ENCODE peak calls at places on chromosome 4, in nine cellular contexts. One of them, this sample, is unnamed.

GRCh38 chr4:110869862-110870577 is 247.1 kb upstream of the PITX2 start:
- DNase-seq in fibroblast of lung: no peak
- DNase-seq in nephron progenitor cell: no peak
- DNase-seq in activated CD8-positive, alpha-beta T cell treated with anti-CD3 and anti-CD28 coated beads for 36 hours: no peak
- DNase-seq in neural progenitor cell: no peak
- DNase-seq in lung: no peak
- DNase-seq in Panc1: no peak
- DNase-seq in epithelial cell of esophagus: no peak
- DNase-seq in lower lobe of right lung: no peak
- DNase-seq in this sample: peak

GRCh38 chr4:159655547-159655946 is 552.7 kb downstream of the RAPGEF2 start:
- DNase-seq in epithelial cell of esophagus: peak
- DNase-seq in neural progenitor cell: no peak
- DNase-seq in Panc1: no peak
- DNase-seq in lung: no peak
- DNase-seq in lower lobe of right lung: no peak
- DNase-seq in fibroblast of lung: peak
- DNase-seq in nephron progenitor cell: no peak
- DNase-seq in activated CD8-positive, alpha-beta T cell treated with anti-CD3 and anti-CD28 coated beads for 36 hours: no peak
- DNase-seq in this sample: peak

GRCh38 chr4:8593268-8594096 is 917 bp downstream of the CPZ start:
- DNase-seq in fibroblast of lung: no peak
- DNase-seq in activated CD8-positive, alpha-beta T cell treated with anti-CD3 and anti-CD28 coated beads for 36 hours: no peak
- DNase-seq in nephron progenitor cell: peak
- DNase-seq in Panc1: no peak
- DNase-seq in neural progenitor cell: peak
- DNase-seq in lung: no peak
- DNase-seq in epithelial cell of esophagus: no peak
- DNase-seq in lower lobe of right lung: no peak
- DNase-seq in this sample: no peak

GRCh38 chr4:64360664-64361398 is 48.4 kb downstream of the TECRL start:
- DNase-seq in lower lobe of right lung: no peak
- DNase-seq in nephron progenitor cell: no peak
- DNase-seq in fibroblast of lung: no peak
- DNase-seq in Panc1: no peak
- DNase-seq in neural progenitor cell: no peak
- DNase-seq in lung: no peak
- DNase-seq in activated CD8-positive, alpha-beta T cell treated with anti-CD3 and anti-CD28 coated beads for 36 hours: no peak
- DNase-seq in epithelial cell of esophagus: no peak
- DNase-seq in this sample: no peak

GRCh38 chr4:142556048-142556447 is 290.1 kb downstream of the INPP4B start:
- DNase-seq in lower lobe of right lung: no peak
- DNase-seq in nephron progenitor cell: no peak
- DNase-seq in fibroblast of lung: no peak
- DNase-seq in lung: no peak
- DNase-seq in epithelial cell of esophagus: peak
- DNase-seq in neural progenitor cell: no peak
- DNase-seq in Panc1: no peak
- DNase-seq in activated CD8-positive, alpha-beta T cell treated with anti-CD3 and anti-CD28 coated beads for 36 hours: no peak
- DNase-seq in this sample: no peak

GRCh38 chr4:97645437-97645836 is 497.8 kb downstream of the STPG2 start:
- DNase-seq in lung: no peak
- DNase-seq in activated CD8-positive, alpha-beta T cell treated with anti-CD3 and anti-CD28 coated beads for 36 hours: no peak
- DNase-seq in Panc1: no peak
- DNase-seq in nephron progenitor cell: no peak
- DNase-seq in epithelial cell of esophagus: no peak
- DNase-seq in lower lobe of right lung: no peak
- DNase-seq in fibroblast of lung: no peak
- DNase-seq in neural progenitor cell: no peak
- DNase-seq in this sample: no peak

GRCh38 chr4:92455329-92455839 is 151.6 kb downstream of the GRID2 start:
- DNase-seq in fibroblast of lung: no peak
- DNase-seq in nephron progenitor cell: no peak
- DNase-seq in lung: no peak
- DNase-seq in neural progenitor cell: no peak
- DNase-seq in Panc1: no peak
- DNase-seq in activated CD8-positive, alpha-beta T cell treated with anti-CD3 and anti-CD28 coated beads for 36 hours: no peak
- DNase-seq in lower lobe of right lung: no peak
- DNase-seq in epithelial cell of esophagus: no peak
- DNase-seq in this sample: no peak

GRCh38 chr4:183098080-183098722 is 856 bp upstream of the WWC2 start:
- DNase-seq in nephron progenitor cell: peak
- DNase-seq in lower lobe of right lung: peak
- DNase-seq in activated CD8-positive, alpha-beta T cell treated with anti-CD3 and anti-CD28 coated beads for 36 hours: peak
- DNase-seq in lung: peak
- DNase-seq in epithelial cell of esophagus: peak
- DNase-seq in Panc1: no peak
- DNase-seq in neural progenitor cell: peak
- DNase-seq in fibroblast of lung: peak
- DNase-seq in this sample: peak

GRCh38 chr4:38365748-38366310 is 298.2 kb upstream of the KLF3 start:
- DNase-seq in activated CD8-positive, alpha-beta T cell treated with anti-CD3 and anti-CD28 coated beads for 36 hours: no peak
- DNase-seq in nephron progenitor cell: no peak
- DNase-seq in fibroblast of lung: no peak
- DNase-seq in neural progenitor cell: no peak
- DNase-seq in lung: no peak
- DNase-seq in lower lobe of right lung: no peak
- DNase-seq in Panc1: no peak
- DNase-seq in epithelial cell of esophagus: no peak
- DNase-seq in this sample: no peak

GRCh38 chr4:54988655-54989054 is 136.7 kb downstream of the KDR start:
- DNase-seq in nephron progenitor cell: no peak
- DNase-seq in lung: no peak
- DNase-seq in fibroblast of lung: no peak
- DNase-seq in epithelial cell of esophagus: no peak
- DNase-seq in neural progenitor cell: no peak
- DNase-seq in activated CD8-positive, alpha-beta T cell treated with anti-CD3 and anti-CD28 coated beads for 36 hours: no peak
- DNase-seq in Panc1: no peak
- DNase-seq in lower lobe of right lung: no peak
- DNase-seq in this sample: no peak

GRCh38 chr4:41215155-41215554 is 813 bp upstream of the APBB2 start:
- DNase-seq in epithelial cell of esophagus: no peak
- DNase-seq in lung: no peak
- DNase-seq in activated CD8-positive, alpha-beta T cell treated with anti-CD3 and anti-CD28 coated beads for 36 hours: no peak
- DNase-seq in nephron progenitor cell: no peak
- DNase-seq in neural progenitor cell: no peak
- DNase-seq in lower lobe of right lung: no peak
- DNase-seq in Panc1: no peak
- DNase-seq in fibroblast of lung: no peak
- DNase-seq in this sample: no peak

GRCh38 chr4:13527983-13528822 is 16.1 kb downstream of the NKX3-2 start:
- DNase-seq in neural progenitor cell: no peak
- DNase-seq in lower lobe of right lung: no peak
- DNase-seq in lung: no peak
- DNase-seq in nephron progenitor cell: no peak
- DNase-seq in activated CD8-positive, alpha-beta T cell treated with anti-CD3 and anti-CD28 coated beads for 36 hours: peak
- DNase-seq in Panc1: no peak
- DNase-seq in epithelial cell of esophagus: peak
- DNase-seq in fibroblast of lung: no peak
- DNase-seq in this sample: no peak

GRCh38 chr4:76703676-76704075 is 194.3 kb downstream of the SOWAHB start:
- DNase-seq in nephron progenitor cell: no peak
- DNase-seq in epithelial cell of esophagus: no peak
- DNase-seq in fibroblast of lung: peak
- DNase-seq in activated CD8-positive, alpha-beta T cell treated with anti-CD3 and anti-CD28 coated beads for 36 hours: no peak
- DNase-seq in Panc1: no peak
- DNase-seq in lung: no peak
- DNase-seq in neural progenitor cell: no peak
- DNase-seq in lower lobe of right lung: no peak
- DNase-seq in this sample: no peak

GRCh38 chr4:68145261-68145660 is 15.6 kb upstream of the TMPRSS11F start:
- DNase-seq in neural progenitor cell: no peak
- DNase-seq in lung: no peak
- DNase-seq in epithelial cell of esophagus: no peak
- DNase-seq in lower lobe of right lung: no peak
- DNase-seq in activated CD8-positive, alpha-beta T cell treated with anti-CD3 and anti-CD28 coated beads for 36 hours: no peak
- DNase-seq in nephron progenitor cell: no peak
- DNase-seq in Panc1: no peak
- DNase-seq in fibroblast of lung: no peak
- DNase-seq in this sample: no peak

GRCh38 chr4:120769227-120769626 is 153.3 kb downstream of the PRDM5 start:
- DNase-seq in lung: no peak
- DNase-seq in lower lobe of right lung: no peak
- DNase-seq in fibroblast of lung: peak
- DNase-seq in activated CD8-positive, alpha-beta T cell treated with anti-CD3 and anti-CD28 coated beads for 36 hours: no peak
- DNase-seq in neural progenitor cell: peak
- DNase-seq in epithelial cell of esophagus: peak
- DNase-seq in Panc1: no peak
- DNase-seq in nephron progenitor cell: no peak
- DNase-seq in this sample: peak

GRCh38 chr4:52910115-52910514 is 48.0 kb downstream of the RASL11B start:
- DNase-seq in Panc1: no peak
- DNase-seq in activated CD8-positive, alpha-beta T cell treated with anti-CD3 and anti-CD28 coated beads for 36 hours: no peak
- DNase-seq in epithelial cell of esophagus: no peak
- DNase-seq in neural progenitor cell: no peak
- DNase-seq in fibroblast of lung: no peak
- DNase-seq in nephron progenitor cell: no peak
- DNase-seq in lower lobe of right lung: no peak
- DNase-seq in lung: no peak
- DNase-seq in this sample: no peak

GRCh38 chr4:1763550-1764080 is 29.5 kb upstream of the FGFR3 start:
- DNase-seq in activated CD8-positive, alpha-beta T cell treated with anti-CD3 and anti-CD28 coated beads for 36 hours: no peak
- DNase-seq in neural progenitor cell: peak
- DNase-seq in lung: no peak
- DNase-seq in nephron progenitor cell: peak
- DNase-seq in epithelial cell of esophagus: no peak
- DNase-seq in lower lobe of right lung: no peak
- DNase-seq in fibroblast of lung: peak
- DNase-seq in Panc1: no peak
- DNase-seq in this sample: no peak
- TF ChIP-seq CTCF in activated CD8-positive, alpha-beta T cell treated with anti-CD3 and anti-CD28 coated beads for 36 hours: no peak
- TF ChIP-seq CTCF in neural progenitor cell: peak
- TF ChIP-seq CTCF in lung: no peak
- TF ChIP-seq CTCF in nephron progenitor cell: peak
- TF ChIP-seq CTCF in epithelial cell of esophagus: no peak
- TF ChIP-seq CTCF in lower lobe of right lung: peak
- TF ChIP-seq CTCF in fibroblast of lung: no peak
- TF ChIP-seq CTCF in Panc1: no peak
- TF ChIP-seq CTCF in this sample: no peak

DNA sequence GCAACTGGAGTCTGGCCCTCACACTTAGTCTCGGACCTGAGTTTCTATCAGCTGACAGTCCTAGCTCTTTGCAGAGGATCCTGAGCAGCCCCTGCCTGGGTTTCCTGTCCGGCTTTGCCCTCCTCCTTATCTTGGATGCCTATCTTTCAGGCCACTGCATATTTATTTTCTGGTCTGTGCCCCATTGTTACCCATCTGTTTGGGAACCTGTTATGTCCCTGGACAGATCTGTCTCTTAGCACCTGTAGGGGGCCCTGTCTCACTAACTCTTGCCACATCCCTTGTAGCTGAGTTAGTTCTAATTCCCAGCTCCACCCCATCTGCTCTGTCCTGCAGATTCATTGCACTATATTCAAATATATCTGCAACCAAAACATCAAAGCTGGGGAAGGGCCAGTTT is 514.9 kb upstream of the LCORL start:
- DNase-seq in Panc1: no peak
- DNase-seq in lung: no peak
- DNase-seq in nephron progenitor cell: no peak
- DNase-seq in epithelial cell of esophagus: no peak
- DNase-seq in activated CD8-positive, alpha-beta T cell treated with anti-CD3 and anti-CD28 coated beads for 36 hours: no peak
- DNase-seq in neural progenitor cell: peak
- DNase-seq in fibroblast of lung: no peak
- DNase-seq in lower lobe of right lung: no peak
- DNase-seq in this sample: no peak
- TF ChIP-seq CTCF in Panc1: no peak
- TF ChIP-seq CTCF in lung: no peak
- TF ChIP-seq CTCF in nephron progenitor cell: peak
- TF ChIP-seq CTCF in epithelial cell of esophagus: no peak
- TF ChIP-seq CTCF in activated CD8-positive, alpha-beta T cell treated with anti-CD3 and anti-CD28 coated beads for 36 hours: no peak
- TF ChIP-seq CTCF in neural progenitor cell: peak
- TF ChIP-seq CTCF in fibroblast of lung: no peak
- TF ChIP-seq CTCF in lower lobe of right lung: no peak
- TF ChIP-seq CTCF in this sample: no peak

DNA sequence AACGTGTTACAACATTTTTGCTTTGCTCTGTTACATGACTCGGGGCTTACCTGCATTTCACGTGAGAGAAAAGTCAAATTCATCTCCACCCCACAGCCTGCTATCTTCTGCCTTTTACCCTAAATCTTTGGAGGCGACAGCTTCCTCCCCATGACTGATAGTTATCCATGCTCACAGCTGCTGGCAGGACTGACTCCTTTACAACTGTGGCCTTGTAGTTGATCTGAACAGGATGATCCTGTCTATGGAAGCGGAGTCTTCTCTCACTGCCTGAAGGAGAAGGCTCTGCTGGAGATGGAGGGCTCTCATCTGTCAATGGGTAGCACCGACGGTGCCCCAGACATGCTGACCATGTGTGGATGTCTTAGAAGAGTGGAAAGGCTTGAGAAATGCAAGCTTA is 151.0 kb downstream of the CBR4 start:
- DNase-seq in epithelial cell of esophagus: no peak
- DNase-seq in fibroblast of lung: no peak
- DNase-seq in nephron progenitor cell: no peak
- DNase-seq in activated CD8-positive, alpha-beta T cell treated with anti-CD3 and anti-CD28 coated beads for 36 hours: no peak
- DNase-seq in lung: no peak
- DNase-seq in lower lobe of right lung: no peak
- DNase-seq in neural progenitor cell: no peak
- DNase-seq in Panc1: no peak
- DNase-seq in this sample: no peak
- TF ChIP-seq CTCF in epithelial cell of esophagus: no peak
- TF ChIP-seq CTCF in fibroblast of lung: no peak
- TF ChIP-seq CTCF in nephron progenitor cell: no peak
- TF ChIP-seq CTCF in activated CD8-positive, alpha-beta T cell treated with anti-CD3 and anti-CD28 coated beads for 36 hours: no peak
- TF ChIP-seq CTCF in lung: no peak
- TF ChIP-seq CTCF in lower lobe of right lung: no peak
- TF ChIP-seq CTCF in neural progenitor cell: no peak
- TF ChIP-seq CTCF in Panc1: no peak
- TF ChIP-seq CTCF in this sample: no peak

GRCh38 chr4:154422152-154422551 is 69.4 kb downstream of the DCHS2 start:
- DNase-seq in nephron progenitor cell: no peak
- DNase-seq in fibroblast of lung: no peak
- DNase-seq in lung: no peak
- DNase-seq in neural progenitor cell: no peak
- DNase-seq in activated CD8-positive, alpha-beta T cell treated with anti-CD3 and anti-CD28 coated beads for 36 hours: no peak
- DNase-seq in lower lobe of right lung: no peak
- DNase-seq in epithelial cell of esophagus: no peak
- DNase-seq in Panc1: no peak
- DNase-seq in this sample: no peak
- TF ChIP-seq CTCF in nephron progenitor cell: no peak
- TF ChIP-seq CTCF in fibroblast of lung: no peak
- TF ChIP-seq CTCF in lung: no peak
- TF ChIP-seq CTCF in neural progenitor cell: no peak
- TF ChIP-seq CTCF in activated CD8-positive, alpha-beta T cell treated with anti-CD3 and anti-CD28 coated beads for 36 hours: no peak
- TF ChIP-seq CTCF in lower lobe of right lung: no peak
- TF ChIP-seq CTCF in epithelial cell of esophagus: no peak
- TF ChIP-seq CTCF in Panc1: no peak
- TF ChIP-seq CTCF in this sample: no peak